ENCODE peak calls at places on chromosomes 5 and 9, in nine cellular contexts. Z, R, U, K, D, V, X, B and S are unnamed samples.

GRCh38 chr9:95515272-95516113 is 1.3 kb downstream of the PTCH1 start:
- DNase-seq in K (no peak), B (no peak), X (no peak), U (no peak), Z (peak; percentile 27), V (no peak), R (peak; percentile 60), D (no peak), S (no peak)

GRCh38 chr5:122844136-122844915 is 1.1 kb upstream of the SNX24 start:
- DNase-seq in B (peak; percentile 61), Z (peak; percentile 62), X (no peak), K (peak; percentile 79), D (no peak), V (peak; percentile 23), U (no peak), R (peak; percentile 3), S (peak; percentile 11)

GRCh38 chr9:129866373-129867137 is 31.3 kb downstream of the USP20 start:
- DNase-seq in D (no peak), X (no peak), V (no peak), K (no peak), R (no peak), U (no peak), B (no peak), Z (no peak), S (no peak)

GRCh38 chr9:129863059-129863690 is 27.9 kb downstream of the USP20 start:
- DNase-seq in U (no peak), D (peak; percentile 48), R (no peak), X (no peak), Z (no peak), B (no peak), V (peak; percentile 61), K (peak; percentile 53), S (peak; percentile 60)

GRCh38 chr5:56432326-56432725 is 199.2 kb upstream of the ANKRD55 start:
- DNase-seq in B (no peak), D (no peak), Z (no peak), X (no peak), U (no peak), K (no peak), V (no peak), R (no peak), S (no peak)

GRCh38 chr5:96209829-96210228 is 223.2 kb downstream of the PCSK1 start:
- DNase-seq in U (no peak), K (peak; percentile 86), Z (no peak), V (peak; percentile 68), R (no peak), B (peak; percentile 77), D (peak; percentile 87), X (no peak), S (peak; percentile 84)

GRCh38 chr9:117771162-117771561 is 67.0 kb downstream of the TLR4 start:
- DNase-seq in R (no peak), K (no peak), V (no peak), D (no peak), Z (no peak), U (no peak), X (no peak), B (no peak), S (no peak)

GRCh38 chr5:142474426-142474825 is 149.6 kb upstream of the SPRY4 start:
- DNase-seq in X (no peak), Z (no peak), K (peak; percentile 71), U (no peak), V (peak; percentile 40), R (no peak), B (peak; percentile 45), D (no peak), S (no peak)

GRCh38 chr9:114214181-114214580 is 58.8 kb downstream of the COL27A1 start:
- DNase-seq in X (no peak), K (peak; percentile 47), V (peak; percentile 37), D (peak; percentile 39), Z (no peak), B (no peak), R (no peak), U (no peak), S (peak; percentile 79)

GRCh38 chr5:126414874-126415502 is 8.2 kb upstream of the GRAMD2B start:
- DNase-seq in D (peak; percentile 74), R (peak; percentile 62), K (peak; percentile 28), V (peak; percentile 90), U (peak; percentile 33), Z (peak; percentile 17), B (peak; percentile 2), X (no peak), S (peak; percentile 90)

GRCh38 chr5:32709789-32710334 is 1.3 kb upstream of the NPR3 start:
- DNase-seq in U (no peak), Z (peak; percentile 68), B (peak; percentile 79), R (peak; percentile 75), V (peak; percentile 85), X (no peak), D (peak; percentile 77), K (peak; percentile 64), S (peak; percentile 89)

GRCh38 chr9:134455951-134456739 is 129.9 kb downstream of the RXRA start:
- DNase-seq in R (no peak), Z (peak; percentile 63), V (peak; percentile 98), D (peak; percentile 99), X (peak; percentile 54), U (peak; percentile 80), B (peak; percentile 64), K (peak; percentile 81), S (peak; percentile 99)

GRCh38 chr9:2729003-2729402 is 11.7 kb downstream of the KCNV2 start:
- DNase-seq in R (no peak), U (no peak), Z (no peak), D (peak; percentile 50), X (no peak), K (peak; percentile 36), V (peak; percentile 33), B (peak; percentile 45), S (peak; percentile 77)

GRCh38 chr9:2726620-2727335 is 9.5 kb downstream of the KCNV2 start:
- DNase-seq in R (no peak), D (peak; percentile 63), V (no peak), B (peak; percentile 56), Z (no peak), U (no peak), X (no peak), K (peak; percentile 72), S (peak; percentile 60)

GRCh38 chr9:2725929-2726328 is 8.6 kb downstream of the KCNV2 start:
- DNase-seq in D (peak; percentile 32), R (no peak), K (no peak), X (no peak), Z (no peak), B (no peak), U (no peak), V (peak; percentile 38), S (peak; percentile 82)

GRCh38 chr9:2729721-2730120 is 12.4 kb downstream of the KCNV2 start:
- DNase-seq in D (peak; percentile 47), X (no peak), V (peak; percentile 18), K (no peak), B (no peak), U (no peak), Z (no peak), R (no peak), S (peak; percentile 87)

DNA sequence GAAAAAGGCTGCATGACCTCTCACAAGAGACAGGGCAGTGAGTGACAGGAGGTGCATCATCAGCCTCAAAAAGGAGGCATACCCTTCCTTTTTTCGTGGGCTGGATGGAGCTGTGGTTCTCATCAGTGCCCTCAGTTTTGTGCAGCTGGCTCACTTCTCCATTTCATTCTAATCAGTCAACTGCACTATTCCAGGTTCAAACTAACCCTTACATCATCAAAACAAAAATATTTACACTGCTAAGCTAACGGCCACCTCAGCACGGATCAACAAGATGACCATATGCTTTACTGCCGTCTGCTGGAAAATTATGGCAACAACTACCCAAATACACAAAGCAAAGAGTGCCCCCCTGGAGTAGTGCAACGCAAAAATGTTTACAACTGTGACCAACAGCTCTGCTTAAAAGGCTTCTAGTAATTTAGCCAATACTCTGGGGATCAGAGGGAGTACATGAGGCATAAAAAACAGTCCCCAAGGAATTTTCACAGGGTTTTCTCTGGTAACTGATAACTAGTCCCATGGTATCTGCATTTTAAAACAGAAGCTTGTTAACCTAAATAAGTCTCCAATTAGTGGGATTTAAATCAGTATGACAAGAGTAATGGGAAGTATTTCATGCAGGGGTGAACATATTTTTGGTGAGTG is 10.8 kb downstream of the KCNV2 start:
- DNase-seq in K (peak; percentile 72), X (no peak), D (peak; percentile 78), B (peak; percentile 69), V (peak; percentile 80), R (peak; percentile 56), U (peak; percentile 41), Z (peak; percentile 60), S (peak; percentile 74)
- TF ChIP-seq CTCF in K (peak; percentile 74), X (no peak), D (peak; percentile 91), B (peak; percentile 87), V (peak; percentile 86), R (peak; percentile 85), U (peak; percentile 61), Z (peak; percentile 87), S (peak; percentile 74)

DNA sequence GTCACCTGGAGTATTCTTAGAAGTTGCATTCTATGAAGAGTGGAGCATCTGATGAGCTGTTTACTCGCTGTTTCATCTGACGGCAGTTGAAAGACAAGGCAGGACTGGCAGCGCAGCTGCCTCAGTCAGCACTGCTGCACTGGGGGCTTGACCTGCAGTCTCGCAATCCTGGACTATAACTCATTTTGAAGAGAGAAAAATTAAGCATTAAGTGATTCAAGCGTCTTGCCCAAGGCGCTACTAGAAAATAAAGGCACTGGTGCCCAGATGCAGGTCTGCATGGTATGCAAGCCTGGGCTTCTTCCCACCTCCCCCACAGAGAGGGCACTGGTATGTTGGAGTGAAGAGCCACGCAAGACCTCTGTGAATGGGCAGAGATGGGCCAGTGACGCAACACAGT is 10.7 kb downstream of the TENT4A start:
- DNase-seq in R (no peak), D (no peak), V (no peak), B (no peak), X (no peak), Z (no peak), K (no peak), U (no peak), S (no peak)
- H3K4me3 ChIP-seq in R (no peak overlapping the region), D (no peak overlapping the region), V (no peak overlapping the region), B (no peak overlapping the region), X (no peak overlapping the region), Z (no peak overlapping the region), K (no peak overlapping the region), U (no peak overlapping the region), S (no peak overlapping the region)

DNA sequence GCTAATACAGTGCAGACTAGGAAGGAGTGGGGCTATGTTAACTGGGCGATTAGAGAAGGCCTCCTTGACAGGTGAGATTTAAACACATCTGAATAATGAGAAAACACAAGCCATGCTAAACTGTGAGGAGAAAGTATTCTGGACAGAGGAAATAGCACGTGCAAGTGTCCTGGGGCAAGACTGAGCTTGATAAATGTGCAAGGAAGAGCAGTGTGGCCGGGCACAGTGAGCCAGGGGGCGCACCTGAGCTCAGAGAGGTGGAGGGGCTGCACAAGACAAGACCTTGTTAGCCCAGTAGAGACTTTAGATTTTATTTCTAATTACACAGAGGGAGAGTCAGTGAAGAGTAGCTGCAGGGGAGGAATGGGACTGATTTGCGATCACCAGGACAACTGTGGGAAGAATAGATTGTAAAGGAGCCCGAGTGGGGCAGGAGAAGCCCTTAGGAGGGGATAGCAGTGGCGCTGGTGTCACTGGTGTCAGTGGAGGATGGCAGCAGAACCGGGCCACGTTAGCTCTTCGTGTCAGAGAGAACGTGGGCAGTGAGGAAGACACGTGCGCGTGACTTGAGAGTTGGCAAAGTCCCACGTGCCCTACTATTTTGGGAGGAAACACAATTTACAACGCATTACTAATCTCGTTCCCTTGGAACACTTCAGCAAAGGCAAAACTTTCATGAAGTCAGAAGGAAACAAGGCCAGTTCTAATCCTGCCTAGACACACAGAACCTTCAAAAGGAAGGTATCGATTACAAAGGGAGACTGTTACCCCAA is 17.9 kb upstream of the C5orf47 start:
- DNase-seq in D (peak; percentile 9), K (no peak), X (no peak), Z (no peak), V (no peak), U (no peak), R (no peak), B (no peak), S (no peak)
- TF ChIP-seq CTCF in D (peak; percentile 3), K (no peak), X (no peak), Z (no peak), V (no peak), U (no peak), R (no peak), B (peak; percentile 43), S (no peak)

GRCh38 chr5:163436515-163436914 is 880 bp upstream of the CCNG1 start:
- DNase-seq in D (no peak), X (no peak), K (no peak), Z (no peak), B (no peak), U (no peak), R (no peak), V (no peak), S (no peak)
- H3K4me3 ChIP-seq in D (peak overlapping the region; percentile 92), X (no peak overlapping the region), K (no peak overlapping the region), Z (no peak overlapping the region), B (peak overlapping the region; percentile 98), U (no peak overlapping the region), R (peak overlapping the region; percentile 21), V (no peak overlapping the region), S (no peak overlapping the region)